ENCODE peak calls at places on chromosomes 5 and 9, in nine cellular contexts. B is EL; H is activated CD8-positive, alpha-beta T cell treated with anti-CD3 and anti-CD28 coated beads, Interleukin-2, amount 10 ng/mL, durations not matched to agents 7 days and 5 days; T is NCI-H510A; P is AG04450; M is activated CD4-positive, alpha-beta T cell treated with anti-CD3 and anti-CD28 coated beads, Interleukin-2, amount 10 ng/mL, durations not matched to agents 7 days and 5 days; Z is GDM1; K is stimulated activated CD4-positive, alpha-beta T cell treated with anti-CD3 and anti-CD28 coated beads, Interleukin-1b, Interleukin-23, amount 100 ng/mL, for 4 hours; I is NCI-H446. O is an unnamed sample.

GRCh38 chr5:93572101-93572772 is 8.8 kb downstream of the NR2F1-AS1 start:
- DNase-seq in B (no peak), H (no peak), T (no peak), P (no peak), M (no peak), Z (no peak), K (no peak), I (no peak), O (no peak)

GRCh38 chr9:99231708-99232107 is 9.6 kb downstream of the SEC61B start:
- DNase-seq in B (peak; percentile 29), H (peak; percentile 61), T (no peak), P (no peak), M (peak; percentile 37), Z (no peak), K (no peak), I (peak; percentile 1), O (no peak)

GRCh38 chr9:132042324-132042723 is 37.3 kb downstream of the MED27 start:
- DNase-seq in B (peak; percentile 98), H (no peak), T (no peak), P (peak; percentile 89), M (no peak), Z (peak; percentile 26), K (no peak), I (peak; percentile 9), O (no peak)

GRCh38 chr5:53480474-53481353 is at the start of gene FST:
- DNase-seq in B (peak; percentile 50), H (no peak), T (no peak), P (no peak), M (no peak), Z (no peak), K (no peak), I (peak; percentile 33), O (no peak)

GRCh38 chr5:158465379-158465972 is 606.5 kb upstream of the CLINT1 start:
- DNase-seq in B (no peak), H (no peak), T (no peak), P (no peak), M (no peak), Z (no peak), K (no peak), I (no peak), O (no peak)

GRCh38 chr9:136564379-136564988 is 18.6 kb upstream of the NOTCH1 start:
- DNase-seq in B (peak; percentile 64), H (no peak), T (no peak), P (no peak), M (no peak), Z (no peak), K (no peak), I (no peak), O (no peak)

GRCh38 chr9:88716636-88717035 is 181.7 kb downstream of the NXNL2 start:
- DNase-seq in B (peak; percentile 39), H (no peak), T (no peak), P (no peak), M (no peak), Z (no peak), K (no peak), I (no peak), O (no peak)

GRCh38 chr5:41878598-41879305 is 8.5 kb upstream of the OXCT1 start:
- DNase-seq in B (no peak), H (no peak), T (no peak), P (no peak), M (no peak), Z (no peak), K (no peak), I (no peak), O (no peak)

GRCh38 chr5:172170251-172170701 is 17.7 kb downstream of the STK10 start:
- DNase-seq in B (no peak), H (no peak), T (no peak), P (no peak), M (no peak), Z (no peak), K (no peak), I (peak; percentile 85), O (no peak)

GRCh38 chr5:151647320-151647861 is 39.3 kb downstream of the SPARC start:
- DNase-seq in B (no peak), H (no peak), T (no peak), P (no peak), M (no peak), Z (peak; percentile 27), K (no peak), I (no peak), O (no peak)

GRCh38 chr5:135110941-135111596 is 77.0 kb upstream of the PITX1 start:
- DNase-seq in B (no peak), H (no peak), T (no peak), P (no peak), M (no peak), Z (no peak), K (no peak), I (no peak), O (no peak)

O was measured in DMS153.